ENCODE peak calls at places on chromosomes 16 and 17, in eight cellular contexts. E, L, K, B, X, M, C and P are unnamed samples.

GRCh38 chr17:33241390-33241789 is 51.7 kb downstream of the ASIC2 start:
- DNase-seq in E (no peak), L (peak), K (no peak), B (no peak), X (no peak), M (no peak), C (peak), P (peak)

GRCh38 chr16:62077998-62078397 is 41.8 kb upstream of the CDH8 start:
- DNase-seq in E (no peak), L (no peak), K (peak), B (no peak), X (peak), M (no peak), C (no peak), P (no peak)

GRCh38 chr17:74736423-74737298 is at the start of gene RAB37:
- DNase-seq in E (no peak), L (peak), K (no peak), B (peak), X (peak), M (peak), C (peak), P (no peak)

GRCh38 chr16:80741716-80742115 is 62.7 kb downstream of the CDYL2 start:
- DNase-seq in E (peak), L (no peak), K (no peak), B (no peak), X (no peak), M (no peak), C (no peak), P (peak)

GRCh38 chr17:27657620-27658019 is 26.6 kb downstream of the LGALS9 start:
- DNase-seq in E (no peak), L (peak), K (no peak), B (no peak), X (peak), M (no peak), C (no peak), P (peak)

GRCh38 chr17:66964930-66965800 is 658 bp downstream of the CACNG4 start:
- DNase-seq in E (no peak), L (no peak), K (no peak), B (no peak), X (peak), M (no peak), C (peak), P (no peak)

GRCh38 chr16:10497132-10498088 is 83.0 kb downstream of the EMP2 start:
- DNase-seq in E (no peak), L (no peak), K (no peak), B (no peak), X (no peak), M (no peak), C (no peak), P (no peak)

GRCh38 chr16:2146739-2147138 is 1.7 kb upstream of the RAB26 start:
- DNase-seq in E (no peak), L (no peak), K (no peak), B (no peak), X (no peak), M (no peak), C (no peak), P (no peak)

GRCh38 chr17:35486920-35487727 is 38.6 kb upstream of the SLFN13 start:
- DNase-seq in E (no peak), L (peak), K (no peak), B (peak), X (no peak), M (peak), C (peak), P (peak)

GRCh38 chr17:53950858-53951250 is 128.1 kb downstream of the KIF2B start:
- DNase-seq in E (peak), L (no peak), K (no peak), B (no peak), X (no peak), M (no peak), C (no peak), P (no peak)

GRCh38 chr17:63838586-63839184 is 3.8 kb downstream of the SMARCD2 start:
- DNase-seq in E (peak), L (peak), K (no peak), B (peak), X (peak), M (peak), C (no peak), P (peak)

GRCh38 chr17:42118545-42118944 is 2.6 kb downstream of the KAT2A start:
- DNase-seq in E (no peak), L (peak), K (no peak), B (no peak), X (peak), M (peak), C (peak), P (peak)

GRCh38 chr16:17467923-17468540 is 2.7 kb downstream of the XYLT1 start:
- DNase-seq in E (no peak), L (peak), K (peak), B (peak), X (peak), M (peak), C (peak), P (peak)

GRCh38 chr16:24071990-24072389 is 184.1 kb upstream of the CACNG3 start:
- DNase-seq in E (no peak), L (no peak), K (no peak), B (no peak), X (no peak), M (no peak), C (no peak), P (no peak)

GRCh38 chr16:47627056-47627455 is 165.9 kb downstream of the PHKB start:
- DNase-seq in E (no peak), L (peak), K (no peak), B (no peak), X (peak), M (no peak), C (no peak), P (no peak)

GRCh38 chr17:3647769-3648540 is 11.4 kb downstream of the CTNS start:
- DNase-seq in E (no peak), L (peak), K (no peak), B (peak), X (peak), M (peak), C (peak), P (peak)

GRCh38 chr16:75238853-75239371 is 12.5 kb downstream of the BCAR1 start:
- DNase-seq in E (no peak), L (no peak), K (no peak), B (no peak), X (no peak), M (no peak), C (no peak), P (no peak)

GRCh38 chr17:76163919-76164318 is 22.9 kb upstream of the FOXJ1 start:
- DNase-seq in E (no peak), L (no peak), K (no peak), B (no peak), X (no peak), M (no peak), C (no peak), P (no peak)

GRCh38 chr16:80300876-80301275 is 239.9 kb upstream of the DYNLRB2 start:
- DNase-seq in E (no peak), L (peak), K (no peak), B (no peak), X (peak), M (no peak), C (no peak), P (no peak)

GRCh38 chr16:71467810-71468209 is 5.8 kb upstream of the ZNF23 start:
- DNase-seq in E (no peak), L (peak), K (no peak), B (no peak), X (peak), M (no peak), C (no peak), P (peak)

GRCh38 chr17:61323696-61324539 is 75.7 kb upstream of the TBX2 start:
- DNase-seq in E (no peak), L (no peak), K (no peak), B (peak), X (peak), M (no peak), C (no peak), P (peak)

GRCh38 chr17:75465039-75465438 is 8.6 kb downstream of the TMEM94 start:
- DNase-seq in E (no peak), L (no peak), K (no peak), B (no peak), X (no peak), M (no peak), C (no peak), P (no peak)

GRCh38 chr17:57705921-57706695 is 39.0 kb downstream of the CCDC182 start:
- DNase-seq in E (no peak), L (no peak), K (no peak), B (no peak), X (no peak), M (no peak), C (no peak), P (no peak)

GRCh38 chr16:964696-965395 is 5.9 kb downstream of the LMF1 start:
- DNase-seq in E (no peak), L (no peak), K (no peak), B (no peak), X (no peak), M (no peak), C (no peak), P (peak)

GRCh38 chr17:76446449-76447231 is 6.3 kb downstream of the UBE2O start:
- DNase-seq in E (peak), L (peak), K (no peak), B (no peak), X (peak), M (peak), C (peak), P (peak)

GRCh38 chr17:82933911-82934310 is 94.1 kb upstream of the ZNF750 start:
- DNase-seq in E (no peak), L (no peak), K (no peak), B (no peak), X (peak), M (peak), C (no peak), P (no peak)

GRCh38 chr17:36938566-36939058 is 1.3 kb downstream of the LHX1 start:
- DNase-seq in E (no peak), L (no peak), K (no peak), B (no peak), X (no peak), M (no peak), C (no peak), P (no peak)
- H3K4me3 ChIP-seq in E (peak), L (no peak), K (peak), B (peak), X (peak), M (no peak), C (no peak), P (no peak)

DNA sequence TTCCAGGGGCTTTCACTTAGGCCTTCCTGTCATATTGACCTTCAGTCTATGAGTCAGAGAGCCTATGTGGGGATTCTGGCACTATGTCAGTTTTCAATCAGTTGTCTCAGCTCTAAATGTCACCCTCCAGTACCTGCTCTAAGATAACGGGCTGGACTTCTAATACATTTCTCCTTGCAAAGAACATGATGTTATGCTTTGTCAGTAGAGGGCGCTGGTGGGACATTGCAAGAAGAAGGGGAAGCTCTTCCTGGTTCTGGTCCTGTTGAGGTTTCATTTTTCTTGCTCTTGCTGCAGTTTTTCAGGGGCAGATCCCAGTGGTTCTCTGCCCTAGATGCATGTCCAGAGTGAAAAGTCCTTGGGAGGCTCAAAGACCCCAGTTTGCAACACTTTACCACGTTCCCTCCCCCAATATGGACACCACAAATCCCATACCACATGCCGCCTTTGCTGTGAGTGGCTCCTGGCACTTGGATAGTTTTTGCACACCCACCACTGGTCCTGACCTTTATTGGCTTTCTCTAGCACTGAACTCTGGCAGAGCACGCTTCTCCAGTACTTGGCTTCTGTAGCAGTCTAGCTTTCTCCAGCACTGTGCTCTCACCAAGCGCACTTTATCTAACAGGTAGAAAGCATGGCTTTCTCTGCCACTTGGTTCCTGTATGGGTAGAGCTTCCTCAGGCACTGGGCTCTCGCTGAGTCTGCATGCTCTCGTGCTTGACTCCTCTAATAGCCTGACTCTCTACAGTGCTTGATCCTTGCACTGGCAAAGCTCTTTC is 49.0 kb downstream of the BCL7C start:
- DNase-seq in E (peak), L (peak), K (peak), B (peak), X (peak), M (peak), C (peak), P (peak)
- H3K4me3 ChIP-seq in E (no peak), L (peak), K (no peak), B (peak), X (no peak), M (no peak), C (no peak), P (peak)

GRCh38 chr17:4738136-4739121 is 1.2 kb upstream of the ZMYND15 start:
- DNase-seq in E (peak), L (no peak), K (no peak), B (no peak), X (no peak), M (peak), C (no peak), P (no peak)

GRCh38 chr17:4741544-4741943 is 1.8 kb upstream of the CXCL16 start:
- DNase-seq in E (no peak), L (no peak), K (no peak), B (no peak), X (no peak), M (no peak), C (no peak), P (no peak)

GRCh38 chr17:4739122-4740024 is at the start of the genes CXCL16 and ZMYND15:
- DNase-seq in E (no peak), L (peak), K (no peak), B (peak), X (no peak), M (peak), C (peak), P (peak)

GRCh38 chr17:4740584-4740983 is 856 bp upstream of the CXCL16 start:
- DNase-seq in E (no peak), L (no peak), K (no peak), B (no peak), X (no peak), M (no peak), C (no peak), P (no peak)

GRCh38 chr17:4740025-4740351 is 260 bp upstream of the CXCL16 start:
- DNase-seq in E (no peak), L (no peak), K (no peak), B (no peak), X (no peak), M (no peak), C (no peak), P (no peak)
- H3K4me3 ChIP-seq in E (peak), L (peak), K (peak), B (peak), X (no peak), M (peak), C (peak), P (peak)

GRCh38 chr17:60256174-60256573 is 106.4 kb downstream of the CA4 start:
- DNase-seq in E (no peak), L (no peak), K (no peak), B (no peak), X (no peak), M (no peak), C (no peak), P (no peak)

GRCh38 chr17:60258313-60258712 is 108.5 kb downstream of the CA4 start:
- DNase-seq in E (no peak), L (no peak), K (no peak), B (no peak), X (no peak), M (no peak), C (no peak), P (no peak)

DNA sequence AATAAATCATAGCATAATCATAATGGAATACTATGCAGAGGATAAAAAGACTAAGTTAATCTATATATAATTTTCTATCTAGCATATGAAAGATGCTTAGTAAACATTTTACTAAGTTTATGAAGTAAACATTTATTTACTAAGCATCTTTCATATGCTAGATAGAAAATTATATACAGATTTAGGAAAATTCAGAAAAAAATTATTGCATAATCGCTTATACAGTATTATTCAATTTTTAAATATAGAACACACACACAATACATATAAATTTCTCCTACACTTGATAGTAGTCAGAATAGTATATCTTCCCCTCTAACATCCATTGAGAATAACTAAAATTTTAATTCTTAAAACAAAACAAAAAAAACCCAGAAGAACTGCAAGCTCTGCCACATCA is 110.8 kb downstream of the CA4 start:
- DNase-seq in E (no peak), L (no peak), K (no peak), B (no peak), X (no peak), M (no peak), C (no peak), P (no peak)
- H3K4me3 ChIP-seq in E (no peak), L (no peak), K (no peak), B (no peak), X (no peak), M (no peak), C (no peak), P (no peak)

GRCh38 chr16:89672177-89672941 is 14.1 kb upstream of the CDK10 start:
- DNase-seq in E (no peak), L (no peak), K (no peak), B (no peak), X (no peak), M (no peak), C (no peak), P (no peak)

GRCh38 chr16:89670496-89671431 is 13.1 kb downstream of the SPATA33 start:
- DNase-seq in E (no peak), L (peak), K (no peak), B (no peak), X (no peak), M (no peak), C (no peak), P (peak)

GRCh38 chr16:89669755-89670154 is 12.1 kb downstream of the SPATA33 start:
- DNase-seq in E (no peak), L (no peak), K (no peak), B (no peak), X (no peak), M (no peak), C (no peak), P (no peak)

GRCh38 chr16:89667633-89668032 is 10.0 kb downstream of the SPATA33 start:
- DNase-seq in E (no peak), L (no peak), K (no peak), B (no peak), X (no peak), M (no peak), C (no peak), P (no peak)

DNA sequence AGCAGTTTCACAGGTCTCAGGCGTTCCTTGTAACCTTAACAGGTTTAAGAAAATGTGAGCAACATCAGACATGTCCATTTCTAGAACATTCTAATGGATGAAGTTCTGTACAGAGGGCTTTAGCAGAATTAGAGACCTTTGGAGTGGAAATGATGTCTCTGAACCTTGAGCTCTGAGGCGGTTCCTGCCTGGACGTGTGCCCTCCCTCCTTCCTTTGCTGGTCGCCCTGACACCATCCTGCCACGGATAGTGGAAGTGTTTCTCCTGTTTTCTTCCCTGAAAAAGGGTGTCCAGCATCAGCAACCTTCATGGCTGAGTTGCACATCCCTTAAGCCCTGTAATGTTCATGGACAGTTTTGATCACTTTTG is 11.1 kb downstream of the SPATA33 start:
- DNase-seq in E (no peak), L (no peak), K (no peak), B (no peak), X (no peak), M (no peak), C (no peak), P (no peak)
- H3K4me3 ChIP-seq in E (no peak), L (no peak), K (no peak), B (no peak), X (no peak), M (no peak), C (no peak), P (no peak)

DNA sequence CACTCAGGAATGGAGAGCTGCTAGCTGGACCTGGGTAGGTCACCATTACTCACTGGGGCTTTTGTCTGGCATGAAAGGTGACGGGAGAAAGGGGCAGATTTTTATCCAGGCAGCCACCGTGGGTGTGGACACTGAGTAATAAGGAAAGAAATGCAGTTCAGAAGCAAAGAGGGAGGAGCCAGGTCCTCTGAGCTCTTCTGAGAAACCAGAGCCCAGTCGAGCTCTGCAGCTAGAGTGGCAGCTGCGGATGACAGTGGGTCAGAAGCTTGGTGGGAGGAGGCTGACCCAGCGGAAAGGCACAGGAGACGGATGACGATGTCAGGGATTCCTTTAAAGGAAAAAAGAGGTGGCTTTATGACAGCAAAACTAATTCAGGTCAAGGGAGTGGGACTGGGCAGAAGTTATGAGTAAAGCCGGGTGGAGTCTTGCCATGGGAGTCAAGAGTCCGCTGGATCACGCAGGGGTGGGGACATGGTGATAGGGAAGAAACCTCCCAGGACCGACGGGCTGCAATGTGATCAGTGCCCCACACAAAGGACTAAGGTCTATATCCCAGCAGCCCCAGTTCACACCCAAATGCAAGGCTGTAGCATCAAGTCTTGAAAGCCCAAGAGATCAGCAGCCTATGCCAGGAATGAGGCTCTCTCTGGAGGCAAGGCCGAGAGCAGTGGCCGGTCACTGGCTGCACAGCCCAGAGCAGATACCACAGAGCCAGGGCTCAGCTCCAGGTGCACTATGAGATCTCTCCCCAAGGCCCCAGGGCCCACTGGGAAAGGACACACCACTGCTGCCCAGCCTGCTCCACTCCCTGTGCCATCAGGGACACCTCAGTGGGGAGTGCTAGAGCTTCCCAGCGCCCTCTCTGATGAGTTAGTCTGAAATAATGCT is 6.3 kb upstream of the MNT start:
- DNase-seq in E (no peak), L (peak), K (no peak), B (peak), X (no peak), M (peak), C (peak), P (peak)
- H3K4me3 ChIP-seq in E (no peak), L (peak), K (no peak), B (no peak), X (no peak), M (no peak), C (no peak), P (no peak)

DNA sequence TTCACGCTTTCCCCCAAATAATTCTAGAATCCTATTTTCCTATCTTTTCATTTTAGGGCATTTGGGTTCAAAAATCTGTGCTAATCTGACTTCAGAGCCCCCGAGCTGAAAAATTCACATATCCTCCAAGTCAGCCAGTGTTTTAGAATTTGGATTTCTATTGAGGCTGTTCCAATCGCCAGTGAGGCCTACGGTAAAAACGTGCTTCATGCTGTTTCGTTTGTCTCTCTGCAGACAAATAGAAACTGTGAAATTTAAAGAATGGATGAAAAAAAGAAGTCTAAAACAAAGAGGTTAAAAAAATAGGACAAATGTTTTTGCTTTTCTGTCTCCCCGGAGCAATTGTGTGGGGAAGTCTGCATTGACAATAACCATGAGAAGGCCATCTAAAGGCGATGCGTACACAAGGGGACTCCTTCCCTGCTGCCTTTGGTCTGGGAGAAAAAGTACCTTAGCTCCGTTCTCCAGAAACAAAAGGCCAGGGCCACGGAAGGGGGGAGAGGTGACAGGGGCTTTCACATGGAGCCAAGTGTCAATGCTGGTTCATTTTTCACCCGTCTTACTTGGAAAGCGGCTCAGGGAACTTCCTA is 4.6 kb upstream of the ZFHX3 start:
- DNase-seq in E (no peak), L (no peak), K (no peak), B (no peak), X (peak), M (no peak), C (no peak), P (no peak)
- H3K4me3 ChIP-seq in E (no peak), L (no peak), K (no peak), B (no peak), X (no peak), M (no peak), C (peak), P (no peak)